ENCODE peak calls at places on chromosome 12, in seven cellular contexts. L, Y, V, Z, F, P and B are unnamed samples. For H3K36me3, the result is how much of the 10 kb centered on the place peaks cover.

GRCh38 chr12:13701502-13701901 is 279.9 kb downstream of the GRIN2B start:
- DNase-seq in L (no peak), Y (no peak), V (no peak), Z (no peak), F (no peak), P (no peak), B (no peak)

GRCh38 chr12:4177257-4177656 is 96.3 kb upstream of the CCND2 start:
- DNase-seq in L (no peak), Y (no peak), V (no peak), Z (no peak), F (no peak), P (no peak), B (no peak)

GRCh38 chr12:72276212-72276865 is 4.2 kb downstream of the TRHDE start:
- DNase-seq in L (no peak), Y (peak), V (no peak), Z (no peak), F (no peak), P (no peak), B (no peak)

GRCh38 chr12:2805146-2805525 is 7.3 kb upstream of the ITFG2 start:
- DNase-seq in L (no peak), Y (no peak), V (no peak), Z (no peak), F (no peak), P (no peak), B (no peak)

GRCh38 chr12:19692091-19692490 is 252.8 kb downstream of the AEBP2 start:
- DNase-seq in L (no peak), Y (no peak), V (no peak), Z (no peak), F (no peak), P (no peak), B (no peak)

GRCh38 chr12:97756066-97756701 is 293.6 kb downstream of the RMST start:
- DNase-seq in L (no peak), Y (no peak), V (no peak), Z (no peak), F (no peak), P (no peak), B (no peak)

GRCh38 chr12:113298472-113298817 is 36.5 kb downstream of the SLC8B1 start:
- DNase-seq in L (no peak), Y (no peak), V (no peak), Z (no peak), F (no peak), P (no peak), B (no peak)

GRCh38 chr12:122659579-122659978 is 43.6 kb downstream of the HCAR2 start:
- DNase-seq in L (no peak), Y (peak), V (no peak), Z (no peak), F (no peak), P (peak), B (no peak)

GRCh38 chr12:94287245-94287628 is 138.9 kb downstream of the PLXNC1 start:
- DNase-seq in L (no peak), Y (no peak), V (no peak), Z (no peak), F (no peak), P (no peak), B (no peak)

GRCh38 chr12:67274186-67274585 is 5.0 kb downstream of the CAND1 start:
- DNase-seq in L (no peak), Y (no peak), V (no peak), Z (no peak), F (peak), P (no peak), B (no peak)
- H3K36me3 ChIP-seq in L (under half), Y (under half), V (under half), Z (under half), F (under half), P (under half), B (under half)

GRCh38 chr12:110234197-110235154 is 46.6 kb upstream of the ATP2A2 start:
- DNase-seq in L (no peak), Y (peak), V (no peak), Z (no peak), F (no peak), P (no peak), B (no peak)
- H3K27ac ChIP-seq in L (no peak), Y (no peak), V (peak), Z (no peak), F (no peak), P (no peak), B (peak)

GRCh38 chr12:52950553-52950952 is 1.6 kb downstream of the KRT18 start:
- DNase-seq in L (no peak), Y (no peak), V (no peak), Z (no peak), F (no peak), P (no peak), B (no peak)
- H3K4me3 ChIP-seq in L (peak), Y (no peak), V (peak), Z (peak), F (peak), P (peak), B (no peak)

GRCh38 chr12:124458992-124459851 is 108.2 kb downstream of the NCOR2 start:
- DNase-seq in L (no peak), Y (no peak), V (no peak), Z (no peak), F (no peak), P (no peak), B (no peak)
- H3K36me3 ChIP-seq in L (under half), Y (under half), V (under half), Z (under half), F (under half), P (under half), B (under half)

DNA sequence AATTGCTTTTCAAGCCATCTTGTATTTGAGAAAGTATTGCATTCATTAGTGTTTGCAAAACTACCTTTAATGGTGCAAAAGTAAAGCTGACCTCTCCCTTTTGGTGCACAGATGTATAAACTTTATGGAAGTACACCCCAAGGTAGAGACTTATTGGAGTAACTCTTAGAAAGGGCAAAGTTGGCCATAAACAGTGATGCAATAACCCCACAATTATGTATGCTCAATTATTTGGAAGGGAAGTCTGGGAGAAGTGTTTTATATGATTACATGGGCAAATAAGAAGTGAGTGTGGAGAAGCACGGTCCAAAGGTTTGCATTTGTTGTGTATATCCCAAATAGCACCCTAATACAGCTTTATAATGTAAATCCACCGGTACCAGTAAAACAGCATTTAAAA is 70.3 kb downstream of the HMGA2 start:
- DNase-seq in L (no peak), Y (no peak), V (no peak), Z (no peak), F (no peak), P (no peak), B (no peak)
- H3K27ac ChIP-seq in L (peak), Y (no peak), V (peak), Z (peak), F (no peak), P (no peak), B (no peak)